ENCODE peak calls at places on chromosomes 11 and 22, in ten cellular contexts. K, R, U, O, X, W, J, P, B and M are unnamed samples.

GRCh38 chr11:69075421-69076128 is 26.8 kb downstream of the TPCN2 start:
- DNase-seq in K (peak; percentile 99), R (no peak), U (no peak), O (no peak), X (peak; percentile 99), W (peak; percentile 79), J (no peak), P (peak; percentile 81), B (peak; percentile 63), M (peak; percentile 63)

GRCh38 chr11:8908099-8908498 is 2.9 kb upstream of the AKIP1 start:
- DNase-seq in K (no peak), R (no peak), U (no peak), O (no peak), X (no peak), W (no peak), J (no peak), P (no peak), B (no peak), M (no peak)

GRCh38 chr11:46353706-46354105 is 6.4 kb downstream of the DGKZ start:
- DNase-seq in K (peak; percentile 40), R (no peak), U (no peak), O (no peak), X (no peak), W (no peak), J (no peak), P (no peak), B (no peak), M (no peak)

GRCh38 chr11:68337399-68337835 is 25.0 kb downstream of the LRP5 start:
- DNase-seq in K (peak; percentile 62), R (no peak), U (no peak), O (no peak), X (no peak), W (no peak), J (no peak), P (no peak), B (no peak), M (peak; percentile 67)

GRCh38 chr11:132734217-132734616 is 798.1 kb downstream of the OPCML start:
- DNase-seq in K (peak; percentile 98), R (no peak), U (no peak), O (no peak), X (no peak), W (no peak), J (no peak), P (no peak), B (no peak), M (peak; percentile 97)

GRCh38 chr11:93024376-93024775 is 54.9 kb downstream of the MTNR1B start:
- DNase-seq in K (no peak), R (no peak), U (no peak), O (no peak), X (peak; percentile 20), W (no peak), J (no peak), P (no peak), B (no peak), M (no peak)

GRCh38 chr22:23376256-23376655 is 195.9 kb downstream of the BCR start:
- DNase-seq in K (peak; percentile 9), R (no peak), U (no peak), O (peak; percentile 80), X (no peak), W (peak; percentile 55), J (peak; percentile 67), P (peak; percentile 42), B (no peak), M (no peak)

GRCh38 chr11:128190312-128190711 is 397.0 kb downstream of the ETS1 start:
- DNase-seq in K (no peak), R (no peak), U (no peak), O (no peak), X (no peak), W (no peak), J (no peak), P (no peak), B (no peak), M (no peak)

GRCh38 chr11:16347928-16348685 is 8.2 kb downstream of the SOX6 start:
- DNase-seq in K (peak; percentile 30), R (no peak), U (no peak), O (no peak), X (peak; percentile 2), W (no peak), J (no peak), P (no peak), B (no peak), M (no peak)

GRCh38 chr11:45333023-45333422 is 46.9 kb upstream of the SYT13 start:
- DNase-seq in K (no peak), R (no peak), U (no peak), O (no peak), X (no peak), W (no peak), J (no peak), P (no peak), B (no peak), M (no peak)

GRCh38 chr11:103736323-103736722 is 300.1 kb upstream of the DDI1 start:
- DNase-seq in K (no peak), R (no peak), U (no peak), O (no peak), X (no peak), W (no peak), J (no peak), P (no peak), B (no peak), M (no peak)

GRCh38 chr22:24185001-24185500 is 3.8 kb downstream of the SUSD2 start:
- DNase-seq in K (no peak), R (no peak), U (no peak), O (no peak), X (no peak), W (no peak), J (no peak), P (no peak), B (no peak), M (no peak)

GRCh38 chr11:76610371-76610770 is 60.2 kb downstream of the LRRC32 start:
- DNase-seq in K (no peak), R (no peak), U (peak; percentile 9), O (no peak), X (no peak), W (no peak), J (no peak), P (no peak), B (no peak), M (no peak)

GRCh38 chr11:67071420-67072284 is 15.0 kb downstream of the RHOD start:
- DNase-seq in K (no peak), R (peak; percentile 56), U (peak; percentile 87), O (peak; percentile 94), X (peak; percentile 53), W (peak; percentile 85), J (peak; percentile 96), P (peak; percentile 62), B (no peak), M (no peak)

DNA sequence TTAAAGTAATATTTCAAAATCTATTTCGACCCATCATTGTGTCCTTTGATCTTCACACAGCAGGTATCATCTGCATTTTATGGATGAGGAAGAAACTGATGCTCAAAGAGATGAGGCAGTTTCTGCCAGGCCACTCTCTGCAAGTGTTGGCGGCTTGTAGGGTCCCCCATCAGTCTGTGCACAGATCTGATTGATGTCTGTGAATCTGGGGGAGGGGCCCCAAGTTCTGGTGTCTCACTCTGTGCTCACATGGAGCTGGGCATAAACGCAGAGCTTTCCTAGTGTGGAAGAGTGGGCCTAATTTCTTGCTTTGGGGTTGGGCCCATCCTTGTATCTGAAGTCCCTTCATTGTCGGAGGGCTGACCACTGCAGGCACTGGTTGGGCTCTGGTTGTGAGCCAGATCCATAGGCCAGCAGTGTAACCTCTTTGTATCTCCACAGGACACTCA is 1.6 kb upstream of the TRMT2A start:
- DNase-seq in K (no peak), R (no peak), U (no peak), O (no peak), X (no peak), W (no peak), J (no peak), P (no peak), B (no peak), M (no peak)
- H3K27ac ChIP-seq in K (peak overlapping the region; percentile 51), R (peak overlapping the region; percentile 33), U (no peak overlapping the region), O (no peak overlapping the region), X (peak overlapping the region; percentile 13), W (peak overlapping the region; percentile 95), J (peak overlapping the region; percentile 93), P (no peak overlapping the region), B (no peak overlapping the region), M (peak overlapping the region; percentile 61)

DNA sequence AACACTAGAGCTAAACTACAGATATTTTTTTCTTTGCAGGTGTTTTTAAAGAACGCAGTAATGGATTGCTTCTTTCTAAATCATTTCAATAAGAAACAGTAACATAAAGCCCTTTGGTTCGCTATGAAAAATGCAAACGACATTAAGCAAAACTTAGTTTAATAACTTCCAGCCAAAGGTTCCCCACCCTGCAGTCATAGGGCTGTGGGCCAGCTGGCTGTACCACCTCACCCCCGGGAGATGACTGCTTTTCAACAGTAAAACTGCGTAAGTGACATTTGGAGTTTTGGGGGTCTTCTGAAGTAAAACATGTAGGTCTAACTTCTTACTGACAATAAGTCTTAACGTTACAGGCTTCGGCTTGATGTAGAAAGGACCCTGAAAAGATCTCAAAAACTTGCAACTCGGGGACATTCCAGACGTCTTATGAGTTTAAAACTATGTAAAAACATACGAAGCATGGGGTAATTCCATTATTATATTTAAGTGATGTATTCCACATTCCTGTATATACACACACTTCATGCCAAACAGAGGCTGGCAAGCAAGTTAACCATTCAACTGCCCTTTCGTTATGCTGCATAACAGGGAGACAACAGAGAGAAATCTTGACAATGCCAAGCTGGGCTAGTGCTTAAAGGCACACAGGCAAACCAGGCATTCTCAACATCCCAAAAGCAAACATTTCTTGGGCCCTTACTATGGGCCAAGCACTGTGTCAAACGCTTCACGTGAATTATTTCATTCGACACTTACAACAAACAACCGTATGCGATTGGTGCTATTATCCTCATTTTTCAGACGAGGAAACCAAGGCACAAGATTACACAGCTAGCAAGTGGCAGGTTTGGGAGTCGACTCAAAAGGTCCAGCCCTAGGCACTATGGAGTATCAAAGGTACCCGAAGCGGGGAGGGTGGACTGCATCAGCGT is 1.2 kb downstream of the MRTFA start:
- DNase-seq in K (no peak), R (no peak), U (peak; percentile 20), O (no peak), X (peak; percentile 56), W (no peak), J (no peak), P (no peak), B (no peak), M (no peak)
- H3K27ac ChIP-seq in K (peak overlapping the region; percentile 80), R (no peak overlapping the region), U (no peak overlapping the region), O (no peak overlapping the region), X (peak overlapping the region; percentile 92), W (peak overlapping the region; percentile 91), J (no peak overlapping the region), P (no peak overlapping the region), B (peak overlapping the region; percentile 95), M (peak overlapping the region; percentile 19)

DNA sequence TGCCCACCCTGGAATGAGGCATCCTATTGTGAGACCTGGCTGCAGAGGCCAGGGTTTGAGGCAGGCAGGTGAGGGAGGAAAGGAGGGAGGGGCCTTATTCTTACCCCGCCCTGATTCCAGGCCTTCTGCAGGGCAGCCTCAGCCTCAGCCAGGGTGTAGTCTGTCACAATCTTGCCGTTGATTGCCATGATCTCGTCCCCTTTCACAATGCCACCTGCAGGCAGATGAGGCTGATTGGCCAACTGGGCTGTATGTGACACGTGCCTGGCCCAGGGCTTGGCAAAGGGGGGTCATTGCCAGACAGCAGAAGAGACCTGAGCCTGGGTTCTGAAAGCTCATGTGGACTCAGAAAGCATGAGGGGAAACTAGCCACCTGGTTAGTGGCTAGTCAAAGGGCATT is 21.4 kb upstream of the ABCC8 start:
- DNase-seq in K (no peak), R (no peak), U (no peak), O (peak; percentile 53), X (no peak), W (peak; percentile 21), J (peak; percentile 50), P (no peak), B (no peak), M (no peak)
- H3K27ac ChIP-seq in K (no peak overlapping the region), R (no peak overlapping the region), U (no peak overlapping the region), O (no peak overlapping the region), X (no peak overlapping the region), W (no peak overlapping the region), J (no peak overlapping the region), P (no peak overlapping the region), B (no peak overlapping the region), M (no peak overlapping the region)

GRCh38 chr22:37896939-37897338 is 9.2 kb upstream of the MICALL1 start:
- DNase-seq in K (no peak), R (no peak), U (no peak), O (no peak), X (no peak), W (no peak), J (no peak), P (no peak), B (no peak), M (no peak)
- H3K27ac ChIP-seq in K (peak overlapping the region; percentile 96), R (peak overlapping the region; percentile 47), U (no peak overlapping the region), O (no peak overlapping the region), X (no peak overlapping the region), W (peak overlapping the region; percentile 43), J (no peak overlapping the region), P (peak overlapping the region; percentile 85), B (peak overlapping the region; percentile 91), M (peak overlapping the region; percentile 54)